ENCODE peak calls at places on chromosomes 6 and 20, in eight cellular contexts. H is A549, Y is body of pancreas, N is adrenal gland, I is uterus, K is ovary, E is HepG2, U is right lobe of liver. G is an unnamed sample.

GRCh38 chr20:58649288-58650180 is 1.5 kb upstream of the STX16 start:
- DNase-seq in N (peak; percentile 44), K (no peak), H (no peak), Y (peak; percentile 31), U (peak; percentile 51), I (no peak), E (no peak), G (peak; percentile 42)

GRCh38 chr6:151229401-151230276 is 10.1 kb upstream of the AKAP12 start:
- DNase-seq in U (no peak), I (no peak), E (no peak), Y (no peak), K (no peak), N (no peak), H (no peak), G (peak; percentile 92)

GRCh38 chr6:40788661-40789111 is 201.5 kb upstream of the LRFN2 start:
- DNase-seq in N (no peak), H (no peak), Y (no peak), U (no peak), K (no peak), E (no peak), I (no peak), G (no peak)

GRCh38 chr6:19905584-19905983 is 68.4 kb downstream of the ID4 start:
- DNase-seq in E (no peak), U (no peak), Y (no peak), I (no peak), H (no peak), K (no peak), N (no peak), G (no peak)

GRCh38 chr20:32343438-32343837 is 14.7 kb upstream of the ASXL1 start:
- DNase-seq in H (no peak), Y (no peak), I (no peak), U (no peak), E (no peak), N (no peak), K (no peak), G (no peak)

GRCh38 chr6:9085054-9085746 is 649.9 kb upstream of the SLC35B3 start:
- DNase-seq in K (no peak), U (no peak), H (no peak), Y (no peak), N (no peak), I (no peak), E (no peak), G (no peak)

GRCh38 chr20:59455392-59456341 is 148.7 kb upstream of the PHACTR3 start:
- DNase-seq in Y (peak; percentile 72), U (no peak), E (no peak), H (peak; percentile 33), K (no peak), N (peak; percentile 39), I (no peak), G (no peak)

GRCh38 chr6:24484657-24485318 is 4.6 kb downstream of the GPLD1 start:
- DNase-seq in K (no peak), I (no peak), N (no peak), E (no peak), Y (no peak), U (no peak), H (no peak), G (no peak)

GRCh38 chr20:49698477-49698876 is 15.2 kb downstream of the B4GALT5 start:
- DNase-seq in U (no peak), H (no peak), N (no peak), I (no peak), Y (no peak), K (no peak), E (no peak), G (no peak)

GRCh38 chr20:3367125-3367524 is 40.3 kb downstream of the DNAAF9 start:
- DNase-seq in K (no peak), U (no peak), H (no peak), Y (no peak), E (no peak), N (no peak), I (no peak), G (no peak)

GRCh38 chr6:40586369-40586768 is 795 bp downstream of the LRFN2 start:
- DNase-seq in I (no peak), N (no peak), H (no peak), Y (no peak), K (no peak), U (no peak), E (no peak), G (no peak)

GRCh38 chr6:167467793-167468431 is 143.0 kb downstream of the TTLL2 start:
- DNase-seq in U (no peak), E (no peak), I (no peak), K (no peak), Y (no peak), N (no peak), H (no peak), G (no peak)

GRCh38 chr6:13462380-13463326 is 24.7 kb downstream of the GFOD1 start:
- DNase-seq in U (no peak), H (no peak), I (no peak), K (no peak), E (no peak), N (no peak), Y (no peak), G (no peak)

GRCh38 chr6:43774776-43775583 is 5.0 kb downstream of the VEGFA start:
- DNase-seq in E (peak; percentile 62), N (peak; percentile 81), H (peak; percentile 85), U (peak; percentile 72), I (peak; percentile 76), Y (peak; percentile 82), K (peak; percentile 57), G (peak; percentile 77)
- TF ChIP-seq POLR2A in E (no peak), N (no peak), H (no peak), U (no peak), I (no peak), Y (no peak), K (no peak), G (peak; percentile 50)

DNA sequence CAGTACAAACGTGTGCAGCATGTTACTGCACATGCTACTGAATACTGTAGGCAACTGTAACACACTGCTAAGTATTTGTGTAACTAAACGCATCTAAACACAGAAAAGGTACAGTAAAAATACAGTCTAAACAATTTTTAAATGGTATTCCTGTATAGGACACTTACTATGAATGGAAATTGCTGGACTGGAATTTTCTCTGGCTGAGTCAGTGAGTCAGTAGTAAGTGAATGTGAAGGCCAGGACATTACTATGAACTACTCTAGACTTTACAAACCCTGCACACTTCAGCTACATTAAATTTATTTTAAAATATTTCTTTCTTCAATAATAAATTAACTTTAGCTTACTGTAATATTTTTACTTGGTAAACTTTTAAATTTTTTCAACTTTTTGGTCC is 225.0 kb upstream of the TENT5A start:
- DNase-seq in N (no peak), I (no peak), U (no peak), K (no peak), H (no peak), E (no peak), Y (no peak), G (no peak)
- TF ChIP-seq POLR2A in N (no peak), I (no peak), U (no peak), K (no peak), H (no peak), E (no peak), Y (no peak), G (no peak)

DNA sequence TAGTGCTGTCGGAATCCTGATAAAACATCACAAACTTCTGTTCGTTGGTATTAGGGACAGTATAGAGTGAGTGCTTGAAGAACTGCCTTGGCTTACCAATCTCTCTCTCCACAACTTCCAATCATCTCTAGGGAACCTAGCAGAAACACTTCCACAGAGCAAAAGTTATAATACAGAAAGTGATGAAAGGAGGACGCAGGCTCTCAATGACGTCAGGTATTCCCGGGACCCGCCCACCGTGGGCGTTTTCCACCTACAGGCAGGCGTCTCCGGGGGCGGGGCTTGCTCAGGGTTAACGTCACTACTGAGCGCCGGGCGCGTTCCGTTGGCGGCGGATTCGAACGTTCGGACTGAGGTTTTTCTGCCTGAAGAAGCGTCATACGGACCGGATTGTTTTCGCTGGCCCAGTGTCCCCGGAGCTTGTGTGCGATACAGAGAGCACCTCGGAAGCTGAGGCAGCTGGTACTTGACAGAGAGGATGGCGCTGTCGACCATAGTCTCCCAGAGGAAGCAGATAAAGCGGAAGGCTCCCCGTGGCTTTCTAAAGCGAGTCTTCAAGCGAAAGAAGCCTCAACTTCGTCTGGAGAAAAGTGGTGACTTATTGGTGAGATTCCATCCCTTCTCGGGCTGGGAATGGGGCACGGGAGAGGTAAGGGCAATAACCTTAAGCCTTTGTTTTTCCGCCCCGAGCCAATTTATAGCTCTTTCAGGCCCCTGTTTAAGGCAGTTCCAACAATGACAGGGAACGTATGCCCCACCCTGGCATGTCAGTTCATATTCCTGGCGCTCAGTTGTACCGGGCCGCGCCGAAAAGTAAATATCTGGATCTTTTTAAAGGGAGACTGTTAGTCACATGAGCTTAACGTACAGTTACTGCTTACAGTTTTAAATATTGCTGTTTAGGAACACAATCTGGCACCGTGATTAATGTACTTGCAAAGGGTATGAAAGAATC is at the start of gene CENPW:
- DNase-seq in U (peak; percentile 91), K (peak; percentile 64), E (peak; percentile 88), I (peak; percentile 81), Y (peak; percentile 95), H (peak; percentile 73), N (peak; percentile 85), G (peak; percentile 98)
- TF ChIP-seq POLR2A in U (no peak), K (no peak), E (peak; percentile 85), I (no peak), Y (no peak), H (no peak), N (no peak), G (peak; percentile 86)

GRCh38 chr6:28383235-28384142 is 16.1 kb downstream of the ZSCAN12 start:
- DNase-seq in E (peak; percentile 93), H (peak; percentile 63), K (peak; percentile 85), N (peak; percentile 88), I (peak; percentile 80), U (peak; percentile 95), Y (peak; percentile 92), G (peak; percentile 86)
- TF ChIP-seq POLR2A in E (peak; percentile 70), H (no peak), K (no peak), N (peak; percentile 19), I (peak; percentile 23), U (peak; percentile 54), Y (peak; percentile 23), G (peak; percentile 66)

DNA sequence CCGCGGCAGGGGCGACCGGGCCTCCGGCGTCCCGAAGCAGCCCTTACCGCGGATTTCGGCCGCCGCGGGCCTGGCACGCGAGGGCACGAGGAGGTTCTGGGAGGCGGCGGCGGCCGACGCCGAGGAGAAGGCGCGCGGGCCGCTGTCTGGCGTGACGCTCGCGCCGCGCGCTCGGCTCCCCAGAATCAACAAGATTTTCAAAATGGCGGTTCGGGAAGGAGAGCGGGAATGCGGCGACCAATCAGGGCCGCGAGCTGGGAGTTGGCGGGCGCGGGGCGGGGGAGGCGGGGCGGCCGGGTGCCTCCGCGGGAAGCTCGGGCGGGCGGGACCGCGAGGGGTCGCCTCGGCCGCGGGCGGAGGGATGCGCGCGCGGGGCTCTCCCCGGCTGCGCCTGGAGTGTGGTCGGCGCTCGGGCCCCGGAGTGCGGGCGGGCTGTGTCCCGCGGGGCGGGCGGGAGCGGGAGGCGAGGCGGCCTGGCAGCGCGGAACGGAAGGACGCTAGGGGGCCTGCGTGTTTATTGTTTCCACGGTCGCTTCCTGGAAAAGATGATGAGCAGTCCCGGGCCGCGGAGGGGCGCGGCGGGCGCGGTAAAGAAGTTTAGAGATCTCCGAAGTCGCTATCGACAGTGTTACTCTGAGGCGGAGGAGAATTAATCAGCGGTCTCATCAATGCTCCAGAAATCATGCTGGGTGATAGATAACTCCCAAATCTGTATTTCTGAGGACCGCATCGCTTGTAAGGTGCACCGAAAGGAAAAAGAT is at the start of gene DEK:
- DNase-seq in Y (peak; percentile 90), H (peak; percentile 51), N (peak; percentile 89), U (peak; percentile 90), I (peak; percentile 88), K (peak; percentile 87), E (peak; percentile 84), G (peak; percentile 88)
- TF ChIP-seq POLR2A in Y (no peak), H (no peak), N (peak; percentile 52), U (peak; percentile 49), I (peak; percentile 18), K (peak; percentile 49), E (peak; percentile 45), G (peak; percentile 57)

G was measured in erythroblast.